ENCODE peak calls at places on chromosomes 5 and 9, in nine cellular contexts. One of them, this sample, is unnamed.

GRCh38 chr5:94751456-94751855 is 133.0 kb downstream of the SLF1 start:
- DNase-seq in left ventricle myocardium inferior: no peak
- DNase-seq in fibroblast of lung: no peak
- DNase-seq in Caco-2: peak; percentile 10
- DNase-seq in hepatocyte: no peak
- DNase-seq in spleen: no peak
- DNase-seq in A549: no peak
- DNase-seq in mammary epithelial cell: no peak
- DNase-seq in fibroblast of mammary gland: no peak
- DNase-seq in this sample: no peak

GRCh38 chr5:91194861-91195460 is 188.2 kb downstream of the ARRDC3 start:
- DNase-seq in left ventricle myocardium inferior: no peak
- DNase-seq in fibroblast of lung: no peak
- DNase-seq in Caco-2: no peak
- DNase-seq in hepatocyte: peak; percentile 21
- DNase-seq in spleen: no peak
- DNase-seq in A549: no peak
- DNase-seq in mammary epithelial cell: no peak
- DNase-seq in fibroblast of mammary gland: no peak
- DNase-seq in this sample: no peak

GRCh38 chr9:135015096-135015495 is 72.4 kb upstream of the OLFM1 start:
- DNase-seq in left ventricle myocardium inferior: no peak
- DNase-seq in fibroblast of lung: no peak
- DNase-seq in Caco-2: no peak
- DNase-seq in hepatocyte: no peak
- DNase-seq in spleen: no peak
- DNase-seq in A549: no peak
- DNase-seq in mammary epithelial cell: no peak
- DNase-seq in fibroblast of mammary gland: no peak
- DNase-seq in this sample: no peak

GRCh38 chr5:173707392-173707791 is 90.9 kb upstream of the BOD1 start:
- DNase-seq in left ventricle myocardium inferior: peak; percentile 54
- DNase-seq in fibroblast of lung: peak; percentile 4
- DNase-seq in Caco-2: no peak
- DNase-seq in hepatocyte: no peak
- DNase-seq in spleen: no peak
- DNase-seq in A549: no peak
- DNase-seq in mammary epithelial cell: peak; percentile 84
- DNase-seq in fibroblast of mammary gland: peak; percentile 92
- DNase-seq in this sample: peak; percentile 89

GRCh38 chr9:129334744-129335080 is 156.7 kb upstream of the IER5L start:
- DNase-seq in left ventricle myocardium inferior: no peak
- DNase-seq in fibroblast of lung: no peak
- DNase-seq in Caco-2: no peak
- DNase-seq in hepatocyte: no peak
- DNase-seq in spleen: no peak
- DNase-seq in A549: no peak
- DNase-seq in mammary epithelial cell: no peak
- DNase-seq in fibroblast of mammary gland: no peak
- DNase-seq in this sample: no peak

GRCh38 chr5:121968910-121969607 is 7.3 kb downstream of the SRFBP1 start:
- DNase-seq in left ventricle myocardium inferior: no peak
- DNase-seq in fibroblast of lung: peak; percentile 99
- DNase-seq in Caco-2: no peak
- DNase-seq in hepatocyte: peak; percentile 71
- DNase-seq in spleen: no peak
- DNase-seq in A549: peak; percentile 73
- DNase-seq in mammary epithelial cell: peak; percentile 98
- DNase-seq in fibroblast of mammary gland: peak; percentile 99
- DNase-seq in this sample: peak; percentile 99

GRCh38 chr5:119009131-119009530 is 20.8 kb upstream of the DTWD2 start:
- DNase-seq in left ventricle myocardium inferior: no peak
- DNase-seq in fibroblast of lung: no peak
- DNase-seq in Caco-2: peak; percentile 56
- DNase-seq in hepatocyte: peak; percentile 43
- DNase-seq in spleen: no peak
- DNase-seq in A549: peak; percentile 41
- DNase-seq in mammary epithelial cell: no peak
- DNase-seq in fibroblast of mammary gland: peak; percentile 12
- DNase-seq in this sample: no peak

GRCh38 chr5:72355706-72356299 is 35.6 kb downstream of the PTCD2 start:
- DNase-seq in left ventricle myocardium inferior: peak; percentile 23
- DNase-seq in fibroblast of lung: peak; percentile 35
- DNase-seq in Caco-2: peak; percentile 16
- DNase-seq in hepatocyte: peak; percentile 52
- DNase-seq in spleen: no peak
- DNase-seq in A549: peak; percentile 50
- DNase-seq in mammary epithelial cell: peak; percentile 21
- DNase-seq in fibroblast of mammary gland: peak; percentile 38
- DNase-seq in this sample: peak; percentile 42

GRCh38 chr5:157926953-157927352 is 68.0 kb upstream of the CLINT1 start:
- DNase-seq in left ventricle myocardium inferior: no peak
- DNase-seq in fibroblast of lung: no peak
- DNase-seq in Caco-2: no peak
- DNase-seq in hepatocyte: no peak
- DNase-seq in spleen: no peak
- DNase-seq in A549: no peak
- DNase-seq in mammary epithelial cell: no peak
- DNase-seq in fibroblast of mammary gland: no peak
- DNase-seq in this sample: no peak

DNA sequence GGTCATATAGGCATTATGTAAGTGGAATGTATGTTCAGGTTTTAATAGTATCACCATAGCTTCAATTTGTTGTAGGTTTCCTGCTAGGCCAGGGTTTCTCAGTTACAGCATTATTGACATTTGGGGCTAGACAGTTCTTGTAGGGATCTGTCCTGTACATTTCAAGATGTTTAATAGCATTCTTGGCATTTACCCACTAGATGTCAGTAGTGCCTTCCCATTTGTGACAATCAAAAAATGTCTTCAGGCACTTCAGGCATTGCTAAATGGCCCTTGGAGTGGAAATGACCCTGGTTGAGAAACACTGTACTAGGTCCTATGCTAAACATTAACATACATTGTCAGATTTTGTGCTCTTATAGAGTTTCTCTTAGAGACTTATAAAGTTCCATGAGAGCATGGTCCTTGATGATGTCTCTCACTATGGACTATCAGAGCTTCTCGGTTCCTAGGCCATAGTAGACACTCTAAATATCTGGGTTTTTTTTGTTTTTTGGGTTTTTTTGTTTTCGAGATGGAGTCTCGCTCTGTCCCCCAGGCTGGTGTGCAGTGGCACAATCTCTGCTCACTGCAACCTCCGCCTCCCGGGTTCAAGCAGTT is 1.4 kb downstream of the KIF20A start:
- DNase-seq in left ventricle myocardium inferior: no peak
- DNase-seq in fibroblast of lung: peak; percentile 65
- DNase-seq in Caco-2: peak; percentile 72
- DNase-seq in hepatocyte: peak; percentile 68
- DNase-seq in spleen: no peak
- DNase-seq in A549: peak; percentile 81
- DNase-seq in mammary epithelial cell: peak; percentile 75
- DNase-seq in fibroblast of mammary gland: peak; percentile 70
- DNase-seq in this sample: peak; percentile 61
- TF ChIP-seq CTCF in left ventricle myocardium inferior: peak; percentile 19
- TF ChIP-seq CTCF in fibroblast of lung: peak; percentile 18
- TF ChIP-seq CTCF in Caco-2: peak; percentile 60
- TF ChIP-seq CTCF in hepatocyte: peak; percentile 54
- TF ChIP-seq CTCF in spleen: no peak
- TF ChIP-seq CTCF in A549: peak; percentile 83
- TF ChIP-seq CTCF in mammary epithelial cell: peak; percentile 79
- TF ChIP-seq CTCF in fibroblast of mammary gland: peak; percentile 49
- TF ChIP-seq CTCF in this sample: peak; percentile 34

GRCh38 chr5:171869956-171870355 is 84.3 kb downstream of the SMIM23 start:
- DNase-seq in left ventricle myocardium inferior: no peak
- DNase-seq in fibroblast of lung: no peak
- DNase-seq in Caco-2: no peak
- DNase-seq in hepatocyte: no peak
- DNase-seq in spleen: no peak
- DNase-seq in A549: no peak
- DNase-seq in mammary epithelial cell: no peak
- DNase-seq in fibroblast of mammary gland: no peak
- DNase-seq in this sample: no peak

GRCh38 chr5:171872666-171873065 is 87.0 kb downstream of the SMIM23 start:
- DNase-seq in left ventricle myocardium inferior: no peak
- DNase-seq in fibroblast of lung: no peak
- DNase-seq in Caco-2: no peak
- DNase-seq in hepatocyte: no peak
- DNase-seq in spleen: no peak
- DNase-seq in A549: no peak
- DNase-seq in mammary epithelial cell: no peak
- DNase-seq in fibroblast of mammary gland: no peak
- DNase-seq in this sample: no peak

GRCh38 chr5:171868236-171868635 is 82.6 kb downstream of the SMIM23 start:
- DNase-seq in left ventricle myocardium inferior: no peak
- DNase-seq in fibroblast of lung: no peak
- DNase-seq in Caco-2: no peak
- DNase-seq in hepatocyte: no peak
- DNase-seq in spleen: no peak
- DNase-seq in A549: no peak
- DNase-seq in mammary epithelial cell: no peak
- DNase-seq in fibroblast of mammary gland: peak; percentile 52
- DNase-seq in this sample: peak; percentile 25

GRCh38 chr5:171874210-171874609 is 88.6 kb downstream of the SMIM23 start:
- DNase-seq in left ventricle myocardium inferior: no peak
- DNase-seq in fibroblast of lung: peak; percentile 72
- DNase-seq in Caco-2: no peak
- DNase-seq in hepatocyte: no peak
- DNase-seq in spleen: no peak
- DNase-seq in A549: no peak
- DNase-seq in mammary epithelial cell: no peak
- DNase-seq in fibroblast of mammary gland: peak; percentile 76
- DNase-seq in this sample: peak; percentile 58
- H3K4me3 ChIP-seq in left ventricle myocardium inferior: no peak overlapping the region
- H3K4me3 ChIP-seq in fibroblast of lung: no peak overlapping the region
- H3K4me3 ChIP-seq in Caco-2: no peak overlapping the region
- H3K4me3 ChIP-seq in hepatocyte: no peak overlapping the region
- H3K4me3 ChIP-seq in spleen: no peak overlapping the region
- H3K4me3 ChIP-seq in A549: no peak overlapping the region
- H3K4me3 ChIP-seq in mammary epithelial cell: no peak overlapping the region
- H3K4me3 ChIP-seq in fibroblast of mammary gland: no peak overlapping the region
- H3K4me3 ChIP-seq in this sample: no peak overlapping the region

DNA sequence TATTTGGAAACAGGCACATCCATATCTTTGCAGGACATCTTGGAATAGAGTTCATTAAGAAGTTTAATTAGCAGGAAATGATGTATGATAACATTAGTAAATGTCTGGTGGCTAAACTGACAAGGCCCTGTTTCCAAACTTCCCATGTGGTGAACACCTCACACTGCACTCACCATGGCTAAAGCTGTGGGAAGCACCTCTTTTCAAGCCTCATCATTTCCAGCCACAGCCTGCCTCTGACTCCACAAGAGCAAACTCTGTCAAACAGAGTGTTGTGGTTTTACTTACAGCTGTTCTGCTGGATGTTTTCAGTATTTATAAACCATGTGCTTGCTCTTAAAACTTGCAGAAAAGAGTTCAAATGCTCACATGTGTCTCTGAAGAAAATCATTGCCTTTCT is 14.9 kb upstream of the NDUFB6 start:
- DNase-seq in left ventricle myocardium inferior: no peak
- DNase-seq in fibroblast of lung: no peak
- DNase-seq in Caco-2: no peak
- DNase-seq in hepatocyte: no peak
- DNase-seq in spleen: no peak
- DNase-seq in A549: no peak
- DNase-seq in mammary epithelial cell: peak; percentile 75
- DNase-seq in fibroblast of mammary gland: peak; percentile 38
- DNase-seq in this sample: no peak
- TF ChIP-seq CTCF in left ventricle myocardium inferior: no peak
- TF ChIP-seq CTCF in fibroblast of lung: no peak
- TF ChIP-seq CTCF in Caco-2: no peak
- TF ChIP-seq CTCF in hepatocyte: no peak
- TF ChIP-seq CTCF in spleen: no peak
- TF ChIP-seq CTCF in A549: no peak
- TF ChIP-seq CTCF in mammary epithelial cell: peak; percentile 18
- TF ChIP-seq CTCF in fibroblast of mammary gland: no peak
- TF ChIP-seq CTCF in this sample: no peak

DNA sequence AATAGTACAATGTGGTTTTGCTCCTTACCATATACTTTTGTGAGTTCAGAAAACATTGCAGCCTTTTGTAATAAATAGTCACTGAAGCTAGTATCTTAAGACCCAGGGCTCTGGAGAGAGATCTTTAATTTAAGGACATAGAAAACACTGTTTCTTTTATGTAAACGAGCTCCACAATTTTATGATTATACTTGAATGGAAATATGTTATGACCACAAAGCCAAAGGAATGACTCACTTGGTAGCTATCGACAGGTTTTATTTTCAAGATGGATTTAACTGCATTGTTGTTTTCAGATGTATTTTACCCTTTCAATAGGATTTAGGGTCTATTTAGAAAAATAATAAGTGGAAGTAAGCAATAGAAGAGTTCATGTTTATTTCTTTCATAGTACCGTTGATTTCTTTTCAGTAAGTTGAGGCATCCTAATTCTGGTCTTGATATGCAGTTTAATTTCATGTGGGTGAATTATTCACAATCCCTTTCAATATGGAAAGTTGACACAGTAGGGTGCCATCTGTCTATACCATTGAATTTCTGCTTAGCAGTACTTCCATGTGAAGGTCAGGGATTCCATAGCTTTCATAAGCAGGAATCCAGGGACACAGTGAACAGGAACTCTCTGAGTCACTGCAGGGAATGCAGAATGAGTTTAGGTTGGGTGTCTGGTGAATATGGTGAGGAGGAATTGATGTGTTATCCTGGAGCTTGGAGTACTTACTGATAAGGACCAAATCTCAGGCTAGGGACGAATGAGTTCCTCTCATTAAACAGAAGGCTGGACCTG is 157.6 kb downstream of the CD180 start:
- DNase-seq in left ventricle myocardium inferior: no peak
- DNase-seq in fibroblast of lung: peak; percentile 71
- DNase-seq in Caco-2: no peak
- DNase-seq in hepatocyte: no peak
- DNase-seq in spleen: no peak
- DNase-seq in A549: peak; percentile 4
- DNase-seq in mammary epithelial cell: peak; percentile 55
- DNase-seq in fibroblast of mammary gland: peak; percentile 76
- DNase-seq in this sample: peak; percentile 71
- H3K4me3 ChIP-seq in left ventricle myocardium inferior: no peak overlapping the region
- H3K4me3 ChIP-seq in fibroblast of lung: no peak overlapping the region
- H3K4me3 ChIP-seq in Caco-2: no peak overlapping the region
- H3K4me3 ChIP-seq in hepatocyte: no peak overlapping the region
- H3K4me3 ChIP-seq in spleen: no peak overlapping the region
- H3K4me3 ChIP-seq in A549: no peak overlapping the region
- H3K4me3 ChIP-seq in mammary epithelial cell: no peak overlapping the region
- H3K4me3 ChIP-seq in fibroblast of mammary gland: no peak overlapping the region
- H3K4me3 ChIP-seq in this sample: no peak overlapping the region

GRCh38 chr5:149951138-149951749 is 6.7 kb upstream of the PDE6A start:
- DNase-seq in left ventricle myocardium inferior: no peak
- DNase-seq in fibroblast of lung: no peak
- DNase-seq in Caco-2: peak; percentile 20
- DNase-seq in hepatocyte: no peak
- DNase-seq in spleen: no peak
- DNase-seq in A549: peak; percentile 22
- DNase-seq in mammary epithelial cell: no peak
- DNase-seq in fibroblast of mammary gland: no peak
- DNase-seq in this sample: no peak
- TF ChIP-seq CTCF in left ventricle myocardium inferior: no peak
- TF ChIP-seq CTCF in fibroblast of lung: no peak
- TF ChIP-seq CTCF in Caco-2: peak; percentile 25
- TF ChIP-seq CTCF in hepatocyte: no peak
- TF ChIP-seq CTCF in spleen: no peak
- TF ChIP-seq CTCF in A549: no peak
- TF ChIP-seq CTCF in mammary epithelial cell: no peak
- TF ChIP-seq CTCF in fibroblast of mammary gland: no peak
- TF ChIP-seq CTCF in this sample: no peak

This sample was measured in fibroblast of the aortic adventitia.